ENCODE peak calls at places on chromosomes 7 and 10, in ten cellular contexts. M is NCI-H2227 treated with DMSO at 0.1 percent for 48 hours; Y is stimulated activated naive CD4-positive, alpha-beta T cell treated with Interleukin-2 at 50 U/mL for 16 hours; H is activated T-cell treated with anti-CD3 and anti-CD28 coated beads for 24 hours; T is small intestine; O is iris pigment epithelial cell; G is GM19239; L is T-cell; F is stimulated activated naive B cell treated with anti-CD40 and anti-IgM and Interleukin-4, amounts not matched to agents 10 μg/mL and 1 μg/mL and 100 μg/mL, for 72 hours; X is ovary. Z is an unnamed sample.

GRCh38 chr10:72593963-72594362 is 31.9 kb downstream of the MICU1 start:
- DNase-seq in L (no peak), G (no peak), H (no peak), O (no peak), T (peak; percentile 27), X (no peak), F (no peak), Y (no peak), M (no peak), Z (no peak)

GRCh38 chr10:111128331-111129167 is 51.7 kb downstream of the ADRA2A start:
- DNase-seq in Y (no peak), G (no peak), M (no peak), F (no peak), L (no peak), T (peak; percentile 89), H (no peak), X (no peak), O (no peak), Z (no peak)

GRCh38 chr7:53611043-53611442 is 575.6 kb downstream of the POM121L12 start:
- DNase-seq in F (no peak), X (no peak), M (no peak), O (no peak), L (no peak), H (no peak), Y (no peak), T (no peak), G (no peak), Z (no peak)

GRCh38 chr10:70843333-70843732 is 27.6 kb downstream of the SGPL1 start:
- DNase-seq in M (no peak), L (no peak), X (no peak), H (no peak), G (no peak), Y (no peak), F (no peak), O (no peak), T (peak; percentile 42), Z (no peak)

GRCh38 chr7:91201731-91202130 is 62.5 kb upstream of the FZD1 start:
- DNase-seq in O (no peak), G (no peak), M (peak; percentile 25), Y (no peak), L (no peak), T (no peak), H (no peak), X (no peak), F (no peak), Z (no peak)

GRCh38 chr7:66281678-66282593 is 76.8 kb downstream of the TPST1 start:
- DNase-seq in M (no peak), H (no peak), O (peak; percentile 97), Y (no peak), G (no peak), X (no peak), L (no peak), F (no peak), T (no peak), Z (no peak)

GRCh38 chr10:122855745-122856144 is 10.1 kb upstream of the CUZD1 start:
- DNase-seq in O (no peak), M (no peak), Y (no peak), H (no peak), L (no peak), G (no peak), T (no peak), X (no peak), F (no peak), Z (no peak)

GRCh38 chr10:102614888-102615287 is 29.4 kb upstream of the TRIM8 start:
- DNase-seq in G (no peak), F (no peak), M (no peak), O (no peak), Y (no peak), T (no peak), L (no peak), H (no peak), X (no peak), Z (no peak)

GRCh38 chr7:30755384-30756154 is 3.6 kb downstream of the INMT start:
- DNase-seq in F (no peak), Y (no peak), X (no peak), L (no peak), G (no peak), O (no peak), H (no peak), T (no peak), M (no peak), Z (no peak)

GRCh38 chr7:74518654-74519053 is 64.9 kb downstream of the GTF2IRD1 start:
- DNase-seq in F (no peak), T (no peak), Y (no peak), X (no peak), O (no peak), M (no peak), G (no peak), H (no peak), L (no peak), Z (no peak)

GRCh38 chr10:62979921-62980320 is 153.2 kb upstream of the NRBF2 start:
- DNase-seq in Y (no peak), G (no peak), T (no peak), F (no peak), M (no peak), O (no peak), L (no peak), H (no peak), X (no peak), Z (no peak)

GRCh38 chr7:127580612-127581011 is 4.8 kb downstream of the GCC1 start:
- DNase-seq in T (no peak), Y (no peak), M (no peak), G (no peak), L (no peak), F (no peak), X (no peak), H (no peak), O (no peak), Z (no peak)

GRCh38 chr7:33973235-33974015 is 68.1 kb downstream of the BMPER start:
- DNase-seq in H (no peak), Y (no peak), M (no peak), L (no peak), F (no peak), X (no peak), T (no peak), O (no peak), G (no peak), Z (no peak)

GRCh38 chr10:15591937-15592336 is 127.8 kb downstream of the ITGA8 start:
- DNase-seq in L (no peak), G (no peak), F (no peak), X (no peak), O (no peak), T (no peak), M (no peak), H (no peak), Y (no peak), Z (no peak)

GRCh38 chr7:22934473-22935065 is 79.4 kb downstream of the HYCC1 start:
- DNase-seq in F (no peak), Y (no peak), M (no peak), T (no peak), G (no peak), O (peak; percentile 49), L (no peak), H (no peak), X (no peak), Z (no peak)

GRCh38 chr10:110919349-110919931 is at the start of gene SHOC2:
- DNase-seq in Y (peak; percentile 99), G (peak; percentile 65), O (peak; percentile 75), F (peak; percentile 99), M (peak; percentile 96), L (peak; percentile 99), X (peak; percentile 98), T (no peak), H (no peak), Z (no peak)

GRCh38 chr7:65978891-65979582 is 3.0 kb downstream of the GUSB start:
- DNase-seq in M (no peak), F (no peak), O (no peak), L (no peak), X (no peak), G (no peak), T (no peak), H (no peak), Y (no peak), Z (no peak)

GRCh38 chr10:128013626-128014025 is 106.7 kb downstream of the PTPRE start:
- DNase-seq in O (peak; percentile 44), X (no peak), L (no peak), M (no peak), F (no peak), T (no peak), Y (no peak), G (no peak), H (no peak), Z (no peak)

GRCh38 chr10:36759111-36759805 is 366.1 kb upstream of the ANKRD30A start:
- DNase-seq in L (no peak), F (no peak), M (no peak), T (no peak), O (peak; percentile 87), X (no peak), H (no peak), G (no peak), Y (no peak), Z (no peak)

GRCh38 chr7:159127691-159128642 is 16.7 kb downstream of the VIPR2 start:
- DNase-seq in X (no peak), F (no peak), G (no peak), T (no peak), Y (no peak), O (no peak), H (no peak), M (no peak), L (no peak), Z (no peak)

GRCh38 chr7:25359471-25360059 is 131.3 kb upstream of the NPVF start:
- DNase-seq in G (no peak), L (no peak), T (peak; percentile 7), Y (no peak), X (no peak), O (no peak), M (peak; percentile 91), H (no peak), F (no peak), Z (no peak)

GRCh38 chr10:30813872-30814471 is 184.4 kb upstream of the LYZL2 start:
- DNase-seq in T (no peak), F (no peak), M (no peak), Y (no peak), L (no peak), H (no peak), X (no peak), G (no peak), O (peak; percentile 93), Z (no peak)

GRCh38 chr7:155618708-155619633 is 25.5 kb upstream of the RBM33 start:
- DNase-seq in T (peak; percentile 99), H (no peak), O (peak; percentile 56), X (no peak), L (no peak), G (no peak), M (no peak), F (no peak), Y (no peak), Z (no peak)

GRCh38 chr7:149090397-149091195 is at the start of gene ZNF786:
- DNase-seq in G (peak; percentile 88), O (peak; percentile 90), F (peak; percentile 91), M (peak; percentile 93), H (peak; percentile 94), L (peak; percentile 89), X (peak; percentile 94), Y (peak; percentile 95), T (peak; percentile 86), Z (peak; percentile 74)

GRCh38 chr10:97278491-97278989 is 13.9 kb downstream of the ARHGAP19 start:
- DNase-seq in Y (no peak), H (no peak), X (no peak), T (peak; percentile 76), G (no peak), F (no peak), M (peak; percentile 42), L (no peak), O (peak; percentile 91), Z (peak; percentile 19)

GRCh38 chr10:63819753-63820347 is 298.6 kb downstream of the REEP3 start:
- DNase-seq in X (peak; percentile 56), F (no peak), M (peak; percentile 33), T (peak; percentile 52), L (no peak), G (peak; percentile 4), H (no peak), Y (no peak), O (peak; percentile 79), Z (peak; percentile 4)

GRCh38 chr7:108222236-108222892 is 92.2 kb upstream of the LAMB4 start:
- DNase-seq in T (no peak), F (no peak), M (no peak), G (no peak), H (no peak), L (no peak), X (no peak), O (peak; percentile 56), Y (no peak), Z (no peak)

GRCh38 chr10:112232670-112233069 is 49.1 kb upstream of the GPAM start:
- DNase-seq in T (peak; percentile 48), Y (no peak), O (no peak), F (no peak), L (no peak), H (no peak), G (no peak), X (no peak), M (no peak), Z (no peak)

Z was measured in GM12864.